ENCODE peak calls at places on chromosomes 12 and 14, in four cellular contexts. D, X, N and B are unnamed samples.

GRCh38 chr12:99706736-99707473 is 59.4 kb downstream of the GARIN6 start:
- DNase-seq in D (no peak), X (no peak), N (no peak), B (no peak)

GRCh38 chr14:67674480-67675218 is at the start of gene VTI1B:
- DNase-seq in D (peak), X (peak), N (peak), B (peak)

GRCh38 chr14:35821546-35822411 is 4.4 kb upstream of the BRMS1L start:
- DNase-seq in D (peak), X (peak), N (peak), B (peak)

GRCh38 chr12:46831335-46832083 is 5.7 kb upstream of the SLC38A4 start:
- DNase-seq in D (no peak), X (no peak), N (peak), B (no peak)

GRCh38 chr14:87615822-87616679 is 376.9 kb downstream of the GALC start:
- DNase-seq in D (peak), X (peak), N (peak), B (peak)

GRCh38 chr14:105351920-105352871 is 37.6 kb downstream of the PACS2 start:
- DNase-seq in D (peak), X (peak), N (peak), B (peak)

GRCh38 chr14:64788706-64789105 is 84.5 kb downstream of the PLEKHG3 start:
- DNase-seq in D (peak), X (peak), N (peak), B (no peak)

GRCh38 chr14:58663494-58664111 is 25.8 kb downstream of the DACT1 start:
- DNase-seq in D (peak), X (no peak), N (peak), B (no peak)

GRCh38 chr12:52528641-52529143 is 8.5 kb upstream of the KRT5 start:
- DNase-seq in D (no peak), X (no peak), N (no peak), B (no peak)

GRCh38 chr14:56816575-56817391 is 6.5 kb upstream of the OTX2 start:
- DNase-seq in D (no peak), X (no peak), N (no peak), B (no peak)

GRCh38 chr12:4056910-4057845 is 184.0 kb upstream of the PARP11 start:
- DNase-seq in D (no peak), X (no peak), N (no peak), B (no peak)

GRCh38 chr12:41217731-41218130 is 29.6 kb downstream of the PDZRN4 start:
- DNase-seq in D (no peak), X (no peak), N (no peak), B (no peak)

GRCh38 chr14:33307691-33308369 is 369.2 kb downstream of the NPAS3 start:
- DNase-seq in D (no peak), X (no peak), N (peak), B (no peak)

GRCh38 chr14:34052658-34053014 is 101.8 kb upstream of the EGLN3 start:
- DNase-seq in D (no peak), X (no peak), N (peak), B (no peak)

GRCh38 chr14:38139926-38140325 is 67.8 kb upstream of the SSTR1 start:
- DNase-seq in D (no peak), X (no peak), N (no peak), B (no peak)

GRCh38 chr14:38137005-38137404 is 70.7 kb upstream of the SSTR1 start:
- DNase-seq in D (peak), X (no peak), N (peak), B (no peak)

GRCh38 chr14:38135096-38135495 is 72.6 kb upstream of the SSTR1 start:
- DNase-seq in D (no peak), X (no peak), N (no peak), B (no peak)

GRCh38 chr14:38134631-38135030 is 73.1 kb upstream of the SSTR1 start:
- DNase-seq in D (no peak), X (no peak), N (no peak), B (no peak)

DNA sequence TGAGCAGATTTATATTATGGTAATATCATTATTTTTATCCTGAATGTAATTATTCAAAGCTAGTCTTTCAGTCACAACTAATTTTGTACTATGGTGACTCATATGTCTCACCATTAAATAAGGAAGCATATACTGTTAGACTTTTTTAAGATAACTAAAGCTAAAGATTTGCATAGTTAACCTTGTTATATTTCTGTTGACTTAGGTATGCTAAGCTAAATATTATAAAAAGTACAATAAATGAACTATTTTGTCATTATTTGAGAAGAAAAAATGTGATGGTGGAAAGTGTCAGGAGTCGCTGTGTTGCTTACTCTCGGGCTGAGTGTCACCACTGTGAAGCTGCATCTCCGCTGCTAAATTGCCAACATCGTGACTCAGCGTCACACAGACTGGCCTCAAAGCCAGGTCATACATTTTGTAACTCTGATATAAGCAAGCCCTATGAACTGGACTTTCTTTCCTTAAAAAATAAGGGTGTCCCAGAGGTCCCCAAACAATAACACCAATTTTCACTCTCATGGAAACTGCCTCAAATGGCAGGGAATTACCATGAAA is 69.0 kb upstream of the SSTR1 start:
- DNase-seq in D (peak), X (no peak), N (peak), B (no peak)
- H3K4me2 ChIP-seq in D (peak), X (no peak), N (no peak), B (no peak)

GRCh38 chr12:28367326-28367725 is 177.1 kb downstream of the CCDC91 start:
- DNase-seq in D (no peak), X (no peak), N (peak), B (no peak)

GRCh38 chr12:28369483-28369882 is 179.2 kb downstream of the CCDC91 start:
- DNase-seq in D (no peak), X (no peak), N (no peak), B (peak)

GRCh38 chr12:28367993-28368392 is 177.7 kb downstream of the CCDC91 start:
- DNase-seq in D (no peak), X (no peak), N (no peak), B (no peak)
- H3K4me2 ChIP-seq in D (no peak), X (no peak), N (no peak), B (no peak)

DNA sequence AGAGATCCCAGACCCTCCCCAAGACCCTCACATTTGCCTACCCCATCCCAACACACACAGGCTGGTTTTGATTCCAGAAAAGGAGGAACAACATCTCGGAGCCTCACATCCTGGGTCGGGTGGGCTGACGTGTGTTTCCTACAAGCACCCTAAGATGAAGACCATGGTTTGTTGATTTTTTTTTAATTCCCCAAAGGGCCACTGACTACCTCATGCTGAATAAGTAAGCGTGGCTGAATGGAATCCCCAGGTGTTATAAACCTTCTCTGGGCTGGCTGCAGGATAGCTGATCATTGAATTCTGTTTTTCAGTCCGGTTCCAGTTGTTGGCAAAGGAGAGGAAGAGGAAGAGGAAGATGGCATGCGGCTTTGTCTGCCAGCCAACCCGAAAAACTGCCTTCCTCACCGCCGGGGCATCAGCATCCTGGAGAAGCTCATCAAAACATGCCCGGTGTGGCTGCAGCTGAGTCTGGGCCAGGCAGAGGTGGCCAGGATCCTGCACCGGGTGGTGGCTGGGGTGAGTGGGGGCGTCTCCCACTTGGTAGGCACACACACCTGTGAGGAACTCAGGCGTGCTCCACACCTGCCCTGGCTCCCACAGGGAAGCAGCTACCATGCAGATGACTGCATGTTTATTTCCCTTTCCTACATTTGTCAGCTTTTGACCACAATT is 42.0 kb downstream of the RIN3 start:
- DNase-seq in D (no peak), X (no peak), N (no peak), B (no peak)
- H3K4me2 ChIP-seq in D (no peak), X (no peak), N (no peak), B (no peak)

GRCh38 chr12:94545937-94546771 is 86.5 kb upstream of the CEP83 start:
- DNase-seq in D (peak), X (peak), N (peak), B (no peak)
- H3K4me2 ChIP-seq in D (no peak), X (peak), N (no peak), B (no peak)

DNA sequence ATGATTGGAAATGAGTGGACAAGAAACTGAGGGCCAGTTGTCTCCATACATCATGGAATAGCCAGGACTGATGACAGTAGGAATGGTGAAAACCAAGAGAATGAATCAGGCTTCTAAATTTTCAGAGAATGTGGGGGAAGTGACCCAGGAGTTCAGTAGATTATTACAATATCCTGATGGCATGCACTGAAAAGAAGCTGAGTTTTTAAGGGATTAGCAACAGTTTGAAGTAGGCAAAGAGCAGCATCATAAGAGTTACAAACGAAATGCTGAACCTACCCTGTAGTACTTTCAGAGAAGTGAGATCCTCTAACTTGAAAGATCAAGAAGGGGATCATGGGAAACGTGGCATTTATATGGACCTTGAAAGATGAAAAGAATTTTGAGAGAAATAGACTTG is 13.2 kb downstream of the SLC2A14 start:
- DNase-seq in D (peak), X (no peak), N (peak), B (no peak)
- H3K4me2 ChIP-seq in D (peak), X (no peak), N (peak), B (no peak)

GRCh38 chr12:39533951-39534350 is 85.7 kb downstream of the ABCD2 start:
- DNase-seq in D (no peak), X (no peak), N (no peak), B (no peak)

GRCh38 chr12:39541471-39541870 is 78.1 kb downstream of the ABCD2 start:
- DNase-seq in D (no peak), X (no peak), N (no peak), B (no peak)

DNA sequence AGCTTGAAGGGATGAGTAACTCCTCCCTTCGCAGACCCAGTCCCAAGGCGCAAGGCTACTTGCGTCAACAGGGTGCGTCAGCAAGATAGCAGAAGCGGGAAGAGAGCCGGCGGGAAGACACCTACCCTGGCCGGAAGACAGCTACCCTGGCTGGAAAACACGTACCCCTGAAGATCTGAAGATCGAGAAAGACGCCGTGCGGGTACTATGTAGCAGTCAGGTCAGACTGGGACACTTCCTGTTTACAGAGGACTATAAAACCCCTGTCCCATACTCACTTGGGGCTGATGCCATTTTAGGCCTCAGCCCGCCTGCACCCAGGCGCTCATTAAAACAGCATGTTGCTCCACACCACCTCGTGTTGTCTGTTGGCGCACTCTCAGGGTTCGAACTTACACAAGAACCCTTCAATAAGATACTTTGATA is 80.9 kb downstream of the ABCD2 start:
- DNase-seq in D (no peak), X (no peak), N (no peak), B (no peak)
- H3K4me2 ChIP-seq in D (no peak), X (no peak), N (no peak), B (no peak)

DNA sequence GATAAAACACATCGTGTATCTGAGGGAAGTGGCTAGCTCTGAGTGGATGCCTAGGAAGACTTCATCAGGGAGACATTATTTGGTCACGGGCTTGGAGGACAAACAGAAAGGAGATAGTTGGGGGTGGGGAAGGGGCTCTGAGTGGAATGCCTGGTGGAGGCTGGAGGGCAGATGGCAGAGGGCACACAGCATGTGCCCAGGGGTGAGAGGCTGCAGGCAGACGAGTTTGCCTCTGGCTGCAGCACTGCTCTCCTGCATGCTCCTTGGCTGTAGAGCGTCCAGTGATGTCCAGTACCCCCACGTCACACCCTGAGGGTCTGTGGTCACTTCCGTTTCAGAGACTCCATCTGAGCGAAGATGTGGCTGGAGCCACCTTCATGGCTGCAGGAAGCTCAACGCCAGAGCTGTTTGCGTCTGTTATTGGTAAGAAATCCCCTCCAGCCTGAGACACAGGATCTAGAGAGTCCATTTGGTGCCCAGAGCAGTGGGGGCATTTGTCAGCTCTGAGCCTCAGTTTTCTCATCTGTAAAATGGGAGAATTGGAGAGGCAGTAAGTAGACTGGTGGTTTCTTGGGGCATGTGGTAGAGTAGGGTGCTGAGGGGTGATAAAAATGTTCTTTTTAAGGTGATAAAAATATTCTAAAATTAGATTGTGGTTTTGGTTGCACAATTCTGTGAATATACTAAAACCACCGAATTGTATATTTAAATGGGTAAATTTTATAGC is 71.7 kb upstream of the RIN3 start:
- DNase-seq in D (no peak), X (no peak), N (no peak), B (no peak)
- H3K4me2 ChIP-seq in D (no peak), X (no peak), N (no peak), B (no peak)

DNA sequence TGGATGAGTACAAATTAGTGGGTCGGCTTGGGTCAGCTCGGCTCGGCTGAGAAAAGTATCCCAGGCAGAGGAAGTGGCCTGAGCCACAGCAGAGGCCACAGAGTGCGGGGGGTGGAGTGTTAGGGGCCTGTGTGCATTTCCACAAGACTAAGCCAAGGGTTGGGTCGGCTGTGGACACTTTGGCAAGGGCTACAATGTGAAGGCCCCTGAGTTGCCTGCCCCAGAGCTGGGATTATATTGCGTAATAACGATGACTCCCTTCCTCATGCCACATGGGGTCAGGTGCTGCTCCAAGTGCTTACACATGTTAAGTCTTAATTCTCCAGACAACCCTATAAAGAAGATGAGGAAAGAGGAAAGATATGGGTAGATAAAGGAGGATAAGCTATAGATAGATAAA is 11.4 kb downstream of the EVL start:
- DNase-seq in D (peak), X (no peak), N (peak), B (peak)
- H3K4me2 ChIP-seq in D (no peak), X (no peak), N (no peak), B (peak)

GRCh38 chr12:14157129-14157747 is 175.8 kb upstream of the GRIN2B start:
- DNase-seq in D (no peak), X (no peak), N (no peak), B (no peak)
- H3K4me2 ChIP-seq in D (no peak), X (no peak), N (no peak), B (no peak)

DNA sequence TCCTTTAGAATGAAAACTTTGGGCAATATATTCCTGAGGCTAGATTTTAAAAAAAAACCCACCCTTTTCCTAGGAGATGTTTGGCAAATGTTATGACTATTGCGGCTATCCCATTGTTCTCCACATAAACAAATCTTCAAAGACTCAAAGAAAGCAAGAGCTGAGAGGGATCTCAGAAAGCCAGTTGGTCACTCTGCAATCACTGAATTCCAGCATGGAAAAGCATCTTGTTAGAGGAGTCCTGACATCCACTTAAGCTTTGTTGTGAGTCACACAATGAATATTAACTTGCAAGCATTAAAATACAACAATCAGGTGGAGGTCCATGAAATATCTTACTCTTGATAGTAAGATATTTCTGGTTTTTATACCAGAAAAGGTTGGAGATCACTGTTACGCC is 11.0 kb upstream of the PTPRB start:
- DNase-seq in D (peak), X (no peak), N (peak), B (no peak)
- H3K4me2 ChIP-seq in D (peak), X (no peak), N (peak), B (no peak)